ENCODE peak calls at places on chromosome 6, in five cellular contexts. U is naive thymus-derived CD4-positive, alpha-beta T cell; P is right cardiac atrium; L is right atrium auricular region; Z is aorta. A is an unnamed sample. For H3K4me1, the result is how much of the 10 kb centered on the place peaks cover.

GRCh38 chr6:61810047-61810446 is 476.0 kb downstream of the KHDRBS2 start:
- DNase-seq in U (no peak), P (no peak), L (no peak), Z (no peak), A (no peak)

GRCh38 chr6:136095961-136096360 is 154.2 kb downstream of the MTFR2 start:
- DNase-seq in U (no peak), P (peak), L (no peak), Z (no peak), A (no peak)

GRCh38 chr6:65075705-65076104 is 631.3 kb downstream of the EYS start:
- DNase-seq in U (no peak), P (no peak), L (no peak), Z (no peak), A (no peak)

GRCh38 chr6:160421854-160422253 is 73.7 kb downstream of the SLC22A3 start:
- DNase-seq in U (no peak), P (peak), L (peak), Z (peak), A (no peak)

GRCh38 chr6:100228437-100229424 is 234.7 kb upstream of the MCHR2 start:
- DNase-seq in U (no peak), P (peak), L (peak), Z (peak), A (peak)

GRCh38 chr6:27428502-27428901 is 39.9 kb downstream of the ZNF391 start:
- DNase-seq in U (no peak), P (no peak), L (no peak), Z (no peak), A (no peak)

GRCh38 chr6:169062272-169062671 is 191.4 kb downstream of the THBS2 start:
- DNase-seq in U (no peak), P (no peak), L (no peak), Z (peak), A (no peak)

GRCh38 chr6:11772109-11772830 is 6.3 kb downstream of the ADTRP start:
- DNase-seq in U (no peak), P (peak), L (peak), Z (no peak), A (no peak)

GRCh38 chr6:166394036-166394892 is 11.5 kb upstream of the MPC1 start:
- DNase-seq in U (no peak), P (no peak), L (no peak), Z (no peak), A (no peak)

GRCh38 chr6:52937908-52938307 is 28.4 kb upstream of the GSTA3 start:
- DNase-seq in U (no peak), P (no peak), L (no peak), Z (no peak), A (no peak)

GRCh38 chr6:74631558-74631957 is 574.3 kb downstream of the COL12A1 start:
- DNase-seq in U (no peak), P (no peak), L (no peak), Z (no peak), A (no peak)

GRCh38 chr6:18263561-18264337 is 581 bp downstream of the DEK start:
- DNase-seq in U (peak), P (peak), L (peak), Z (peak), A (peak)

GRCh38 chr6:161215193-161215592 is 58.7 kb downstream of the AGPAT4 start:
- DNase-seq in U (no peak), P (no peak), L (no peak), Z (no peak), A (no peak)

GRCh38 chr6:114085206-114085605 is 114.3 kb upstream of the HDAC2 start:
- DNase-seq in U (no peak), P (no peak), L (no peak), Z (no peak), A (no peak)

GRCh38 chr6:11094411-11094851 is 797 bp downstream of the SMIM13 start:
- DNase-seq in U (peak), P (peak), L (peak), Z (peak), A (peak)

GRCh38 chr6:24522090-24522820 is 27.5 kb downstream of the ALDH5A1 start:
- DNase-seq in U (no peak), P (no peak), L (no peak), Z (no peak), A (no peak)

GRCh38 chr6:146582857-146583256 is 15.9 kb upstream of the ADGB start:
- DNase-seq in U (no peak), P (peak), L (no peak), Z (peak), A (peak)

GRCh38 chr6:84836366-84836765 is 72.0 kb upstream of the TBX18 start:
- DNase-seq in U (no peak), P (no peak), L (no peak), Z (no peak), A (no peak)

GRCh38 chr6:113182370-113183141 is 674.6 kb upstream of the MARCKS start:
- DNase-seq in U (no peak), P (no peak), L (no peak), Z (no peak), A (no peak)

GRCh38 chr6:2760882-2761842 is 4.0 kb upstream of the WRNIP1 start:
- DNase-seq in U (peak), P (no peak), L (no peak), Z (no peak), A (no peak)

GRCh38 chr6:155106456-155107107 is 111.5 kb downstream of the TIAM2 start:
- DNase-seq in U (no peak), P (no peak), L (no peak), Z (no peak), A (no peak)

GRCh38 chr6:44524491-44525227 is 137.2 kb downstream of the CDC5L start:
- DNase-seq in U (no peak), P (no peak), L (no peak), Z (no peak), A (no peak)

GRCh38 chr6:150646228-150646627 is 46.5 kb downstream of the PLEKHG1 start:
- DNase-seq in U (no peak), P (no peak), L (no peak), Z (no peak), A (no peak)

GRCh38 chr6:132734694-132735236 is 20.9 kb upstream of the VNN1 start:
- DNase-seq in U (no peak), P (no peak), L (no peak), Z (no peak), A (no peak)

GRCh38 chr6:15250440-15251168 is 4.7 kb downstream of the JARID2 start:
- DNase-seq in U (no peak), P (no peak), L (no peak), Z (no peak), A (no peak)

GRCh38 chr6:106360989-106361430 is 493 bp downstream of the CRYBG1 start:
- DNase-seq in U (peak), P (no peak), L (no peak), Z (peak), A (peak)

GRCh38 chr6:44675449-44675848 is 287.9 kb downstream of the CDC5L start:
- DNase-seq in U (no peak), P (no peak), L (no peak), Z (no peak), A (no peak)

GRCh38 chr6:11009353-11009752 is 34.8 kb downstream of the ELOVL2 start:
- DNase-seq in U (no peak), P (no peak), L (no peak), Z (no peak), A (no peak)

GRCh38 chr6:130967502-130968469 is 95.3 kb downstream of the EPB41L2 start:
- DNase-seq in U (no peak), P (no peak), L (no peak), Z (no peak), A (no peak)

GRCh38 chr6:18242062-18242851 is 22.1 kb downstream of the DEK start:
- DNase-seq in U (no peak), P (no peak), L (no peak), Z (no peak), A (no peak)

GRCh38 chr6:15243994-15244604 is 1.8 kb upstream of the JARID2 start:
- DNase-seq in U (no peak), P (no peak), L (no peak), Z (peak), A (no peak)

GRCh38 chr6:149001422-149001821 is 254.6 kb downstream of the UST start:
- DNase-seq in U (no peak), P (no peak), L (no peak), Z (no peak), A (no peak)

GRCh38 chr6:46472243-46472642 is 19.0 kb downstream of the RCAN2 start:
- DNase-seq in U (no peak), P (no peak), L (no peak), Z (no peak), A (no peak)

GRCh38 chr6:20705741-20706140 is 171.5 kb downstream of the CDKAL1 start:
- DNase-seq in U (no peak), P (no peak), L (no peak), Z (no peak), A (no peak)

GRCh38 chr6:118648866-118649554 is 2.4 kb downstream of the CEP85L start:
- DNase-seq in U (no peak), P (no peak), L (no peak), Z (no peak), A (no peak)

GRCh38 chr6:166240889-166241288 is 67.3 kb downstream of the PRR18 start:
- DNase-seq in U (no peak), P (no peak), L (no peak), Z (no peak), A (no peak)

GRCh38 chr6:109237986-109238329 is 142.7 kb downstream of the CEP57L1 start:
- DNase-seq in U (no peak), P (no peak), L (no peak), Z (no peak), A (no peak)

GRCh38 chr6:109240370-109241084 is 141.7 kb downstream of the CD164 start:
- DNase-seq in U (no peak), P (no peak), L (no peak), Z (no peak), A (no peak)

GRCh38 chr6:109239918-109240321 is 142.3 kb downstream of the CD164 start:
- DNase-seq in U (no peak), P (peak), L (peak), Z (no peak), A (no peak)

GRCh38 chr6:109238405-109238804 is 143.1 kb downstream of the CEP57L1 start:
- DNase-seq in U (no peak), P (no peak), L (no peak), Z (no peak), A (no peak)

GRCh38 chr6:109239192-109239917 is 142.9 kb downstream of the CD164 start:
- DNase-seq in U (no peak), P (no peak), L (no peak), Z (no peak), A (peak)
- H3K4me1 ChIP-seq in U (under half), P (under half), L (under half), Z (under half), A (under half)

DNA sequence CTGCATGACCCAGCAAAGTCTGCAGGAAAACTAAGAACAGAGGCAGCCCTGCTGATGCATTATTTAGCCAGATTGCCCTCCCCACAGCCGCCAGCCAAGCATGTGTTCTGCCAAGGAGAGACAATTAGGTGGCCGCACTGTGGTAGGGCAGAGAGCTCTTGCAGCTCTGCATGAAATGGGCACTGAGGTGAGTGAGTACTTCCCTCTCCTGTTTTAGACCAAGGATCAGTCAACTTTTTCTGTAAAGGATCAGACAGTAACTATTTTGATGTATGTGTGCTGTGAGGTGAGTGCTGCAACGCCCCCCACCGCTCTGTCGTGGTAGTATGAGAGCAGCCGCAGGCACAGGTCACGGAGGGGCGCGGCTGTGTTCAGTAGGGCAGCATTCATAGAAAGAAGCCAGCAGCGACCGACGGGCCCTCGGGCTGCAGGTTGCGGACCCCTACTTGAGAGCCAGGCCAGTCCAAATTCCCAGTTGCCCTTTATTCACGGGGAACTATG is 23.8 kb upstream of the FAM50B start:
- DNase-seq in U (no peak), P (peak), L (peak), Z (peak), A (peak)
- H3K4me3 ChIP-seq in U (no peak), P (no peak), L (peak), Z (no peak), A (peak)

DNA sequence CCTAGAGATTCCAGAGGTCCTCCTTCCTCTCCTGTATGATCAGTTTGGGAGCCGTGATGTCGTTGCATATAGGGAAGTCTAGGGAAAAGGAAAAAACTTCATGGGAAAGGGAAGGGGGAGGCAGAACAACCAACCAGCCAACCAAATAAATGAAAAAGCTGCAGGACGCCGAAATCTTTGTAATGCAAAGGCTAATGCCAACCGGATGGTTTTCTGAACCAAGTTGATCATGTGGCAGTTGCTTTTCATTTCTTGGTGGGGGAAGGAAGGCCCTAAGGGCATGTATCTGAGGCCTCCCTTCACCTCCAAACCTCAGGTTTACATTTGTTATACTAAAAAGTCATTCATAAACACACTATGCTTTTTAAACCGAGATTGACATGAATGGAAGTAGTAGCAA is 167.2 kb downstream of the ARID1B start:
- DNase-seq in U (no peak), P (no peak), L (no peak), Z (no peak), A (no peak)
- H3K4me1 ChIP-seq in U (under half), P (under half), L (half or more), Z (under half), A (under half)

GRCh38 chr6:163415176-163415619 is 680 bp downstream of the QKI start:
- DNase-seq in U (peak), P (peak), L (no peak), Z (no peak), A (peak)

GRCh38 chr6:163415620-163416379 is 1.3 kb downstream of the QKI start:
- DNase-seq in U (peak), P (peak), L (no peak), Z (peak), A (peak)

GRCh38 chr6:163414117-163414366 is 476 bp upstream of the QKI start:
- DNase-seq in U (no peak), P (no peak), L (no peak), Z (no peak), A (no peak)

GRCh38 chr6:163413345-163414116 is 987 bp upstream of the QKI start:
- DNase-seq in U (peak), P (peak), L (peak), Z (peak), A (peak)

GRCh38 chr6:163414367-163415175 is at the start of gene QKI:
- DNase-seq in U (peak), P (peak), L (no peak), Z (peak), A (peak)
- H3K4me3 ChIP-seq in U (peak), P (peak), L (peak), Z (peak), A (peak)

GRCh38 chr6:16333580-16333979 is 95.2 kb downstream of the GMPR start:
- DNase-seq in U (no peak), P (no peak), L (no peak), Z (no peak), A (no peak)
- H3K4me1 ChIP-seq in U (under half), P (under half), L (half or more), Z (under half), A (half or more)

GRCh38 chr6:140849441-140849840 is 1283.3 kb upstream of the GJE1 start:
- DNase-seq in U (no peak), P (no peak), L (no peak), Z (no peak), A (no peak)
- H3K4me3 ChIP-seq in U (no peak), P (no peak), L (no peak), Z (no peak), A (no peak)

DNA sequence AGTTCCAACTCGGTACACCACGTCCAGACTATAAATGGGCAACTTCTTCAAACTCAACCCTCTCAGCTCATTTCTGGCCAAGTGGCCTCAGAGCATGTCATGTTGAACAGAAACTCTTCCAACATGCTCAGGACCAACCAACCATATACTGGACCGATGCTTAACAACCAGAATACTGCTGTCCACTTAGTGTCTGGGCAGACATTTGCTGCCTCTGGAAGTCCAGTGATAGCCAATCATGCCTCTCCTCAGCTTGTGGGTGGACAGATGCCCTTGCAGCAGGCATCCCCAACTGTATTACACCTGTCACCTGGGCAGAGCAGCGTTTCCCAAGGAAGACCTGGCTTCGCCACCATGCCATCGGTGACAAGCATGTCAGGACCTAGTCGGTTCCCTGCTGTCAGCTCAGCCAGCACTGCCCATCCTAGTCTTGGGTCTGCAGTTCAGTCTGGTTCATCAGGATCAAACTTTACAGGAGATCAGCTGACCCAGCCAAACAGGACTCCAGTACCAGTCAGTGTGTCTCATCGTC is 47.8 kb downstream of the BICRAL start:
- DNase-seq in U (no peak), P (no peak), L (no peak), Z (no peak), A (no peak)
- H3K4me1 ChIP-seq in U (under half), P (under half), L (under half), Z (under half), A (under half)

GRCh38 chr6:28587011-28587745 is 61.5 kb downstream of the GPX5 start:
- DNase-seq in U (peak), P (peak), L (no peak), Z (peak), A (peak)

GRCh38 chr6:28587746-28588075 is 62.0 kb downstream of the GPX5 start:
- DNase-seq in U (no peak), P (no peak), L (no peak), Z (no peak), A (no peak)

GRCh38 chr6:28586273-28586672 is 60.6 kb downstream of the GPX5 start:
- DNase-seq in U (no peak), P (no peak), L (no peak), Z (no peak), A (no peak)

GRCh38 chr6:28589952-28590340 is 64.3 kb downstream of the GPX5 start:
- DNase-seq in U (no peak), P (no peak), L (no peak), Z (no peak), A (no peak)

DNA sequence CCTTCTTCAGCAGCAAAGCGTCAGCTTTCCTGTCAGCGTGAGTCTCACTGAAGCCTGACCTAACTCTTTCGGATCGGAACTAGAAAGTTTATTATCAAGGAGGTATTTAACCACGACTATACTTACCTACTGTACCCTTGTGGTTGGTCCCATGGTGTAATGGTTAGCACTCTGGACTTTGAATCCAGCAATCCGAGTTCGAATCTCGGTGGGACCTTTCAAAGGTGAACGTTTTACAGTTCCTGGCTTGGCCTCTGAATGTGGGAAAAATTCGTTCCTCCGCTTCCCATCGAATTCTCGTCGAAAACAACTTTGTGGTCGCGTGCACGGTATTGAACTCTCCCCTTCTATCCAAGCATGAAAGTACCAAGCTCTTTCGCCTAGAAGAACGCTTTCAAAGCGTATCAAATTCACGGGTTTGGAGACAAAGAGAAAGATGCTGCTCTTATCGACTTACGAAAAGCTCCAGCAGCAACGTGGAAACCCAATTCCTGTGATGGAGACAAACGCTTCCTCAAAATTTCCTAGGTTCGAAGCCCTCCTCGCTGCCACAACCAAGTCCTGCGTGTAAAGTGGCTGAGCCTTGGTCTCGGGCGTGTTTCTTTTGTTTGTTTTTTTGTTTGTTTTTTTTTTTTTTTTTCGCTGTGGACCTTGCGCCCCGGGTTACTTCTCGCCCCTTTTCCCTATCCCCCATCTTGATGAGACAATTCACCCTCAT is 63.7 kb downstream of the GPX5 start:
- DNase-seq in U (peak), P (peak), L (no peak), Z (no peak), A (no peak)
- H3K4me3 ChIP-seq in U (no peak), P (peak), L (peak), Z (no peak), A (no peak)

GRCh38 chr6:1079525-1079924 is 232.4 kb upstream of the FOXQ1 start:
- DNase-seq in U (no peak), P (no peak), L (no peak), Z (no peak), A (no peak)
- H3K4me1 ChIP-seq in U (under half), P (under half), L (under half), Z (under half), A (under half)